ENCODE peak calls at places on chromosomes 3 and 15, in six cellular contexts. One of them, this sample, is unnamed.

GRCh38 chr3:86838927-86839326 is 152.0 kb downstream of the VGLL3 start:
- DNase-seq in cardiac muscle cell: no peak
- DNase-seq in HepG2: no peak
- DNase-seq in CD8-positive, alpha-beta T cell: no peak
- DNase-seq in IMR-90: no peak
- DNase-seq in WERI-Rb-1: no peak
- DNase-seq in this sample: no peak

GRCh38 chr15:61057830-61058529 is 171.1 kb downstream of the RORA start:
- DNase-seq in HepG2: no peak
- DNase-seq in cardiac muscle cell: no peak
- DNase-seq in CD8-positive, alpha-beta T cell: no peak
- DNase-seq in WERI-Rb-1: no peak
- DNase-seq in IMR-90: peak
- DNase-seq in this sample: no peak

GRCh38 chr3:16205156-16205870 is 30.8 kb downstream of the GALNT15 start:
- DNase-seq in IMR-90: peak
- DNase-seq in WERI-Rb-1: no peak
- DNase-seq in CD8-positive, alpha-beta T cell: no peak
- DNase-seq in cardiac muscle cell: no peak
- DNase-seq in HepG2: no peak
- DNase-seq in this sample: no peak

GRCh38 chr3:122668930-122669730 is 11.5 kb upstream of the PARP14 start:
- DNase-seq in WERI-Rb-1: no peak
- DNase-seq in HepG2: peak
- DNase-seq in CD8-positive, alpha-beta T cell: no peak
- DNase-seq in cardiac muscle cell: no peak
- DNase-seq in IMR-90: peak
- DNase-seq in this sample: no peak

GRCh38 chr3:10780922-10781321 is 35.1 kb upstream of the SLC6A11 start:
- DNase-seq in IMR-90: no peak
- DNase-seq in WERI-Rb-1: no peak
- DNase-seq in HepG2: no peak
- DNase-seq in CD8-positive, alpha-beta T cell: no peak
- DNase-seq in cardiac muscle cell: no peak
- DNase-seq in this sample: no peak

GRCh38 chr3:145719118-145719517 is 441.9 kb downstream of the PLOD2 start:
- DNase-seq in IMR-90: no peak
- DNase-seq in cardiac muscle cell: no peak
- DNase-seq in WERI-Rb-1: no peak
- DNase-seq in HepG2: no peak
- DNase-seq in CD8-positive, alpha-beta T cell: no peak
- DNase-seq in this sample: no peak

GRCh38 chr15:70423267-70423666 is 325.6 kb upstream of the TLE3 start:
- DNase-seq in IMR-90: no peak
- DNase-seq in WERI-Rb-1: no peak
- DNase-seq in HepG2: no peak
- DNase-seq in CD8-positive, alpha-beta T cell: no peak
- DNase-seq in cardiac muscle cell: no peak
- DNase-seq in this sample: no peak

GRCh38 chr3:121752772-121753171 is 3.2 kb upstream of the GOLGB1 start:
- DNase-seq in cardiac muscle cell: no peak
- DNase-seq in CD8-positive, alpha-beta T cell: no peak
- DNase-seq in HepG2: no peak
- DNase-seq in IMR-90: no peak
- DNase-seq in WERI-Rb-1: no peak
- DNase-seq in this sample: no peak

GRCh38 chr3:52397676-52398399 is 47.1 kb downstream of the SEMA3G start:
- DNase-seq in HepG2: no peak
- DNase-seq in WERI-Rb-1: no peak
- DNase-seq in cardiac muscle cell: no peak
- DNase-seq in CD8-positive, alpha-beta T cell: no peak
- DNase-seq in IMR-90: no peak
- DNase-seq in this sample: peak

GRCh38 chr3:48694610-48695051 is 8.9 kb upstream of the NCKIPSD start:
- DNase-seq in CD8-positive, alpha-beta T cell: no peak
- DNase-seq in WERI-Rb-1: no peak
- DNase-seq in HepG2: no peak
- DNase-seq in IMR-90: peak
- DNase-seq in cardiac muscle cell: no peak
- DNase-seq in this sample: peak

GRCh38 chr3:8318002-8318649 is 183.5 kb upstream of the LMCD1 start:
- DNase-seq in HepG2: no peak
- DNase-seq in cardiac muscle cell: no peak
- DNase-seq in CD8-positive, alpha-beta T cell: no peak
- DNase-seq in WERI-Rb-1: no peak
- DNase-seq in IMR-90: peak
- DNase-seq in this sample: no peak

GRCh38 chr3:174869448-174869847 is 10.3 kb downstream of the NAALADL2 start:
- DNase-seq in cardiac muscle cell: no peak
- DNase-seq in IMR-90: peak
- DNase-seq in CD8-positive, alpha-beta T cell: no peak
- DNase-seq in WERI-Rb-1: no peak
- DNase-seq in HepG2: no peak
- DNase-seq in this sample: no peak

GRCh38 chr3:172276103-172276502 is 172.2 kb downstream of the GHSR start:
- DNase-seq in HepG2: no peak
- DNase-seq in WERI-Rb-1: no peak
- DNase-seq in cardiac muscle cell: no peak
- DNase-seq in IMR-90: no peak
- DNase-seq in CD8-positive, alpha-beta T cell: no peak
- DNase-seq in this sample: no peak
- TF ChIP-seq CTCF in HepG2: no peak
- TF ChIP-seq CTCF in WERI-Rb-1: no peak
- TF ChIP-seq CTCF in cardiac muscle cell: no peak
- TF ChIP-seq CTCF in IMR-90: no peak
- TF ChIP-seq CTCF in CD8-positive, alpha-beta T cell: no peak
- TF ChIP-seq CTCF in this sample: no peak

DNA sequence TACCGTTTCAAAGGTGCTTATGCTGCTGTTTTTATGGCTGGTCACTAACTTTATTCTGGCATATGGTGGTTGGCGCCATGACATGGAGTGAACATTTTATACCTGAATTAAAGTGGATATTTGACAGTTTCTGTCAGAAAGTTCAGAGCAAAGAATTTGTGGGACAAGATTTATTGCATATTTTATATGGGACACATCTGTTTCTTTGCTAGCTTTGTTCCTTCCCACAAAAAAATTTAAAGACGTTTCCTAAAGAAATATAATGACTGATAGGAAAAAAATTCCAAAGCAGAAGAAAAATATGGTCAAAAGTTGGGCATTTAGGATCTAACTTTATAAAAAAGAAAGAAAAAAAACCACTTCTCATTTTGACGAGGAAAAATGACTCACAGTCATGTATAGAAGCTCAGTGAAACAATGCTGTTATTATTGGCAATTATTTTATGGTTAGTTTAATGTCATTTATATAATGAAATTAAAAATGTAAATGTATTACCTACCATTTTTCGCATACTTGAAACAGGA is 101.7 kb downstream of the GREM1 start:
- DNase-seq in cardiac muscle cell: no peak
- DNase-seq in CD8-positive, alpha-beta T cell: no peak
- DNase-seq in IMR-90: no peak
- DNase-seq in WERI-Rb-1: no peak
- DNase-seq in HepG2: no peak
- DNase-seq in this sample: no peak
- H3K4me3 ChIP-seq in cardiac muscle cell: no peak
- H3K4me3 ChIP-seq in CD8-positive, alpha-beta T cell: no peak
- H3K4me3 ChIP-seq in IMR-90: no peak
- H3K4me3 ChIP-seq in WERI-Rb-1: peak
- H3K4me3 ChIP-seq in HepG2: no peak
- H3K4me3 ChIP-seq in this sample: no peak

GRCh38 chr3:136901391-136901790 is 39.4 kb downstream of the NCK1 start:
- DNase-seq in WERI-Rb-1: no peak
- DNase-seq in cardiac muscle cell: no peak
- DNase-seq in CD8-positive, alpha-beta T cell: no peak
- DNase-seq in IMR-90: peak
- DNase-seq in HepG2: no peak
- DNase-seq in this sample: no peak
- H3K27ac ChIP-seq in WERI-Rb-1: no peak
- H3K27ac ChIP-seq in cardiac muscle cell: no peak
- H3K27ac ChIP-seq in CD8-positive, alpha-beta T cell: no peak
- H3K27ac ChIP-seq in IMR-90: no peak
- H3K27ac ChIP-seq in HepG2: no peak
- H3K27ac ChIP-seq in this sample: no peak

GRCh38 chr3:151425640-151426336 is 35.1 kb downstream of the IGSF10 start:
- DNase-seq in CD8-positive, alpha-beta T cell: no peak
- DNase-seq in IMR-90: no peak
- DNase-seq in HepG2: no peak
- DNase-seq in cardiac muscle cell: no peak
- DNase-seq in WERI-Rb-1: no peak
- DNase-seq in this sample: no peak

GRCh38 chr3:151421956-151422355 is 37.4 kb upstream of the P2RY12 start:
- DNase-seq in HepG2: no peak
- DNase-seq in cardiac muscle cell: no peak
- DNase-seq in IMR-90: no peak
- DNase-seq in CD8-positive, alpha-beta T cell: no peak
- DNase-seq in WERI-Rb-1: no peak
- DNase-seq in this sample: no peak

GRCh38 chr3:151428386-151428785 is 32.5 kb downstream of the IGSF10 start:
- DNase-seq in cardiac muscle cell: no peak
- DNase-seq in IMR-90: no peak
- DNase-seq in HepG2: no peak
- DNase-seq in WERI-Rb-1: no peak
- DNase-seq in CD8-positive, alpha-beta T cell: no peak
- DNase-seq in this sample: no peak

GRCh38 chr3:151423091-151423490 is 37.8 kb downstream of the IGSF10 start:
- DNase-seq in IMR-90: no peak
- DNase-seq in cardiac muscle cell: no peak
- DNase-seq in CD8-positive, alpha-beta T cell: no peak
- DNase-seq in WERI-Rb-1: no peak
- DNase-seq in HepG2: no peak
- DNase-seq in this sample: no peak

GRCh38 chr3:151426337-151426648 is 34.6 kb downstream of the IGSF10 start:
- DNase-seq in CD8-positive, alpha-beta T cell: no peak
- DNase-seq in IMR-90: no peak
- DNase-seq in HepG2: no peak
- DNase-seq in WERI-Rb-1: no peak
- DNase-seq in cardiac muscle cell: no peak
- DNase-seq in this sample: no peak
- TF ChIP-seq CTCF in CD8-positive, alpha-beta T cell: no peak
- TF ChIP-seq CTCF in IMR-90: no peak
- TF ChIP-seq CTCF in HepG2: no peak
- TF ChIP-seq CTCF in WERI-Rb-1: no peak
- TF ChIP-seq CTCF in cardiac muscle cell: peak
- TF ChIP-seq CTCF in this sample: peak